ENCODE peak calls at places on chromosomes 12 and 14, in seven cellular contexts. Z, S, M, D, Q, N and T are unnamed samples.

GRCh38 chr12:70849265-70849960 is 71.1 kb downstream of the PTPRR start:
- DNase-seq in Z (no peak), S (no peak), M (peak; percentile 16), D (peak; percentile 46), Q (no peak), N (peak; percentile 32), T (no peak)

GRCh38 chr12:116592116-116592637 is 33.0 kb downstream of the MAP1LC3B2 start:
- DNase-seq in Z (peak; percentile 84), S (peak; percentile 61), M (no peak), D (no peak), Q (no peak), N (no peak), T (peak; percentile 83)

GRCh38 chr12:95740751-95741150 is 49.8 kb downstream of the NTN4 start:
- DNase-seq in Z (no peak), S (no peak), M (no peak), D (no peak), Q (no peak), N (no peak), T (no peak)

GRCh38 chr14:60819575-60819974 is 85.0 kb downstream of the MNAT1 start:
- DNase-seq in Z (no peak), S (no peak), M (no peak), D (no peak), Q (no peak), N (no peak), T (no peak)

GRCh38 chr12:62750941-62751843 is 183.8 kb downstream of the PPM1H start:
- DNase-seq in Z (no peak), S (no peak), M (no peak), D (no peak), Q (no peak), N (no peak), T (no peak)

GRCh38 chr12:122001379-122002209 is 20.1 kb upstream of the BCL7A start:
- DNase-seq in Z (no peak), S (no peak), M (no peak), D (peak; percentile 39), Q (no peak), N (no peak), T (no peak)

GRCh38 chr12:95718001-95718400 is 72.6 kb downstream of the NTN4 start:
- DNase-seq in Z (no peak), S (no peak), M (no peak), D (no peak), Q (no peak), N (no peak), T (no peak)

GRCh38 chr14:64703393-64704144 is 655 bp upstream of the PLEKHG3 start:
- DNase-seq in Z (no peak), S (no peak), M (no peak), D (peak; percentile 70), Q (no peak), N (peak; percentile 46), T (no peak)

GRCh38 chr14:98766818-98767217 is 505.2 kb downstream of the BCL11B start:
- DNase-seq in Z (no peak), S (no peak), M (no peak), D (no peak), Q (no peak), N (peak; percentile 1), T (peak; percentile 31)

GRCh38 chr14:101834387-101835165 is 73.1 kb downstream of the PPP2R5C start:
- DNase-seq in Z (peak; percentile 57), S (no peak), M (no peak), D (no peak), Q (no peak), N (peak; percentile 14), T (peak; percentile 59)

GRCh38 chr14:98907981-98908544 is 363.9 kb downstream of the BCL11B start:
- DNase-seq in Z (no peak), S (no peak), M (no peak), D (no peak), Q (no peak), N (no peak), T (no peak)

GRCh38 chr12:131067993-131068942 is 114.6 kb downstream of the ADGRD1 start:
- DNase-seq in Z (no peak), S (no peak), M (no peak), D (no peak), Q (no peak), N (no peak), T (no peak)

GRCh38 chr12:12803186-12803585 is 10.0 kb upstream of the DDX47 start:
- DNase-seq in Z (peak; percentile 87), S (peak; percentile 36), M (peak; percentile 92), D (peak; percentile 29), Q (no peak), N (peak; percentile 92), T (peak; percentile 87)

GRCh38 chr12:89752331-89752730 is 43.7 kb upstream of the ATP2B1 start:
- DNase-seq in Z (no peak), S (no peak), M (no peak), D (no peak), Q (no peak), N (no peak), T (no peak)

GRCh38 chr14:30756594-30756993 is 117.8 kb upstream of the COCH start:
- DNase-seq in Z (no peak), S (no peak), M (no peak), D (no peak), Q (no peak), N (no peak), T (no peak)

GRCh38 chr12:109029411-109029810 is 8.5 kb upstream of the SVOP start:
- DNase-seq in Z (no peak), S (no peak), M (no peak), D (no peak), Q (no peak), N (no peak), T (no peak)

GRCh38 chr14:34218866-34219265 is 243.2 kb downstream of the SPTSSA start:
- DNase-seq in Z (no peak), S (no peak), M (no peak), D (no peak), Q (no peak), N (peak; percentile 9), T (no peak)

GRCh38 chr14:24147761-24148428 is 597 bp downstream of the RNF31 start:
- DNase-seq in Z (no peak), S (no peak), M (no peak), D (no peak), Q (no peak), N (no peak), T (no peak)

GRCh38 chr12:118608770-118609344 is 232.5 kb downstream of the SUDS3 start:
- DNase-seq in Z (no peak), S (no peak), M (no peak), D (peak; percentile 24), Q (no peak), N (no peak), T (no peak)

GRCh38 chr12:118606690-118607089 is 230.3 kb downstream of the SUDS3 start:
- DNase-seq in Z (no peak), S (no peak), M (no peak), D (no peak), Q (no peak), N (no peak), T (no peak)

GRCh38 chr12:118607831-118608230 is 231.5 kb downstream of the SUDS3 start:
- DNase-seq in Z (no peak), S (no peak), M (no peak), D (no peak), Q (no peak), N (no peak), T (no peak)

DNA sequence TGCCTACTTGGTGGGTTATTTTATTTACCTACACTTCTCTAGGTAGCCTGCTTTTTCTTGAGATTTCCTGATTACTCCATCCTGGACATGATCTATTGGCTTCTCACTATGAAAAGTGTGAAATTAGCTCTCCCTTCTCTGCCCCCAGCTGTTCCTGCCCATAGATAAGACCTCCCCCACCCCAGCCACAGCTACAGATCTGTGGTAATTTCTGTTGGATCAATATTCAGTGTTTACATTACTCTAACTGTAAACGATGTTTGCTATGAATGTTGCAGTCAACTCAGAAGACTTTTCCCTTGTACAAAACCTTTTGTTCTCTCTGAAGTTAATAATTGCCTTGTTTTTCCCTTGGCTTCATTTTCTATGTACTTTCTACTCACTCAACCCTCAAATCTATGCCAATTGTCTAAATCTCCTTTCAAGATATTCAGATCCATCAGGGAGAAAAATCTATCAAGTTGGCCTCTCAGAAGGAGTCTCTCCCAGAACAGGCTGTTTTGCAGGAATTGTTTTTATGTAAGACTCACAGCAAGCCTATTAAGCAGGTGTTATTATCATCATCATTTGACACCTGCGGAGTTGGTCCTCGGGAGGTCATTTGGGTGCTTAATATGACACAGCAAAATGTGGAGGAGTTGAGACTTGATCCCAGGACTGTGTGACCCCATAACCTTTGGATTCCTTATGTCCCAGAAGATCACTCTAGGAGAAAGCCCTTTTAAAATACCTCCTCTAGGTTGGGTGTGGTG is 227.4 kb downstream of the SUDS3 start:
- DNase-seq in Z (no peak), S (no peak), M (no peak), D (no peak), Q (no peak), N (no peak), T (no peak)
- H3K27ac ChIP-seq in Z (no peak overlapping the region), S (no peak overlapping the region), M (no peak overlapping the region), D (no peak overlapping the region), Q (no peak overlapping the region), N (no peak overlapping the region), T (no peak overlapping the region)

GRCh38 chr12:104576980-104577925 is 120.5 kb downstream of the CHST11 start:
- DNase-seq in Z (no peak), S (no peak), M (no peak), D (no peak), Q (no peak), N (peak; percentile 95), T (no peak)
- H3K4me3 ChIP-seq in Z (no peak overlapping the region), S (no peak overlapping the region), M (no peak overlapping the region), D (no peak overlapping the region), Q (no peak overlapping the region), N (no peak overlapping the region), T (no peak overlapping the region)

GRCh38 chr12:51847830-51848727 is at the start of gene FIGNL2:
- DNase-seq in Z (no peak), S (no peak), M (no peak), D (peak; percentile 65), Q (no peak), N (peak; percentile 34), T (peak; percentile 35)

GRCh38 chr12:51850933-51851244 is 2.4 kb upstream of the FIGNL2 start:
- DNase-seq in Z (no peak), S (no peak), M (no peak), D (no peak), Q (no peak), N (no peak), T (no peak)

GRCh38 chr12:51850081-51850932 is 1.8 kb upstream of the FIGNL2 start:
- DNase-seq in Z (no peak), S (no peak), M (no peak), D (no peak), Q (no peak), N (no peak), T (no peak)

GRCh38 chr12:51846911-51847829 is 1.3 kb downstream of the FIGNL2 start:
- DNase-seq in Z (no peak), S (no peak), M (no peak), D (peak; percentile 89), Q (no peak), N (peak; percentile 35), T (peak; percentile 55)

GRCh38 chr12:51848843-51849735 is 571 bp upstream of the FIGNL2 start:
- DNase-seq in Z (no peak), S (no peak), M (no peak), D (peak; percentile 76), Q (no peak), N (no peak), T (no peak)
- TF ChIP-seq CTCF in Z (no peak), S (no peak), M (no peak), D (peak; percentile 42), Q (no peak), N (no peak), T (no peak)

DNA sequence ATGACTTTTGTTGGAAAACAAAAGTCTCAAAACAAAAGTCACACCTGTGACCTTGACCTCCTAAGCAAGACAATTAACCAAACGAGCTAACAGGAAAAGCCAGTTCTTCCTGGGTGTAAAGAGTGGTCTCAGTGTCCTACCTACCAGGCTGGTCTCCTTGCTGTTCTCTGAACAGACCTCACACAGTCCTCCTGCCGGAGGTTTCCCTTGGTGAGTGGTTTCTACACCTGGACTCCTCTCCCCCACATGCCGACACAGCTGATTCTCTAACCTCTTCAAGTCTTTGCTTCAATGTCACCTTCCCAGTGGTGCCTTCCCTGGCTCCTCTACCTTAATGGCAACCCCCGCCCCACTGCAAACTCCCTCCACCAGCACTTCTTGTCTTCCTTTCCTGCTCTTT is 238.6 kb downstream of the ZFP36L1 start:
- DNase-seq in Z (no peak), S (no peak), M (no peak), D (peak; percentile 14), Q (no peak), N (no peak), T (no peak)
- H3K27ac ChIP-seq in Z (peak overlapping the region; percentile 94), S (no peak overlapping the region), M (peak overlapping the region; percentile 14), D (no peak overlapping the region), Q (no peak overlapping the region), N (no peak overlapping the region), T (no peak overlapping the region)